ENCODE peak calls at places on chromosomes 6 and 20, in eight cellular contexts. L is dorsolateral prefrontal cortex; H is fibroblast of pulmonary artery; Q is AG04449; R is neural progenitor cell; Z is foreskin fibroblast; E is CD8-positive, alpha-beta memory T cell; B is astrocyte of the cerebellum. O is an unnamed sample.

GRCh38 chr20:41030536-41031242 is 2.1 kb downstream of the TOP1 start:
- DNase-seq in L (no peak), H (peak; percentile 65), Q (no peak), R (no peak), Z (peak; percentile 52), E (no peak), B (no peak), O (no peak)

GRCh38 chr20:2455771-2456497 is 14.7 kb downstream of the SNRPB start:
- DNase-seq in L (no peak), H (no peak), Q (no peak), R (no peak), Z (no peak), E (no peak), B (no peak), O (no peak)

GRCh38 chr20:63357921-63358905 is 2.9 kb downstream of the CHRNA4 start:
- DNase-seq in L (no peak), H (no peak), Q (no peak), R (no peak), Z (no peak), E (no peak), B (no peak), O (no peak)

GRCh38 chr6:166626177-166627038 is 643 bp downstream of the RPS6KA2 start:
- DNase-seq in L (no peak), H (peak; percentile 51), Q (no peak), R (peak; percentile 50), Z (no peak), E (peak; percentile 4), B (no peak), O (no peak)

GRCh38 chr6:51777631-51778030 is 309.8 kb downstream of the PKHD1 start:
- DNase-seq in L (no peak), H (no peak), Q (no peak), R (no peak), Z (no peak), E (no peak), B (no peak), O (no peak)

GRCh38 chr6:56549014-56549413 is 93.7 kb downstream of the DST start:
- DNase-seq in L (no peak), H (peak; percentile 36), Q (no peak), R (peak; percentile 66), Z (no peak), E (no peak), B (no peak), O (no peak)

GRCh38 chr6:2944405-2945068 is 26.8 kb downstream of the SERPINB6 start:
- DNase-seq in L (no peak), H (no peak), Q (no peak), R (no peak), Z (no peak), E (no peak), B (no peak), O (no peak)

GRCh38 chr6:13624871-13625288 is 9.7 kb downstream of the NOL7 start:
- DNase-seq in L (no peak), H (peak; percentile 65), Q (no peak), R (peak; percentile 67), Z (peak; percentile 17), E (no peak), B (no peak), O (no peak)

GRCh38 chr6:132481189-132481588 is 31.7 kb downstream of the STX7 start:
- DNase-seq in L (no peak), H (no peak), Q (no peak), R (no peak), Z (no peak), E (no peak), B (no peak), O (no peak)

GRCh38 chr6:112222111-112222726 is 32.1 kb downstream of the LAMA4 start:
- DNase-seq in L (no peak), H (peak; percentile 60), Q (peak; percentile 82), R (no peak), Z (peak; percentile 85), E (no peak), B (no peak), O (peak; percentile 86)

GRCh38 chr6:64258752-64259151 is 623.1 kb downstream of the PHF3 start:
- DNase-seq in L (no peak), H (no peak), Q (no peak), R (no peak), Z (no peak), E (no peak), B (no peak), O (no peak)

GRCh38 chr6:80319286-80319685 is 212.8 kb downstream of the BCKDHB start:
- DNase-seq in L (no peak), H (peak; percentile 23), Q (no peak), R (no peak), Z (peak; percentile 4), E (no peak), B (no peak), O (no peak)

GRCh38 chr20:14334306-14334930 is 3.0 kb downstream of the FLRT3 start:
- DNase-seq in L (peak; percentile 73), H (peak; percentile 70), Q (no peak), R (peak; percentile 87), Z (peak; percentile 54), E (no peak), B (peak; percentile 55), O (no peak)

GRCh38 chr6:100719883-100720682 is 161.0 kb downstream of the ASCC3 start:
- DNase-seq in L (no peak), H (peak; percentile 69), Q (no peak), R (no peak), Z (peak; percentile 11), E (no peak), B (no peak), O (no peak)

GRCh38 chr6:36715469-36715868 is 17.8 kb downstream of the RAB44 start:
- DNase-seq in L (no peak), H (no peak), Q (no peak), R (no peak), Z (no peak), E (no peak), B (no peak), O (no peak)

GRCh38 chr6:159359581-159360264 is 190.5 kb downstream of the FNDC1 start:
- DNase-seq in L (no peak), H (no peak), Q (no peak), R (no peak), Z (no peak), E (no peak), B (no peak), O (no peak)

GRCh38 chr6:39995633-39996032 is 61.4 kb upstream of the MOCS1 start:
- DNase-seq in L (no peak), H (no peak), Q (no peak), R (no peak), Z (no peak), E (no peak), B (no peak), O (no peak)

DNA sequence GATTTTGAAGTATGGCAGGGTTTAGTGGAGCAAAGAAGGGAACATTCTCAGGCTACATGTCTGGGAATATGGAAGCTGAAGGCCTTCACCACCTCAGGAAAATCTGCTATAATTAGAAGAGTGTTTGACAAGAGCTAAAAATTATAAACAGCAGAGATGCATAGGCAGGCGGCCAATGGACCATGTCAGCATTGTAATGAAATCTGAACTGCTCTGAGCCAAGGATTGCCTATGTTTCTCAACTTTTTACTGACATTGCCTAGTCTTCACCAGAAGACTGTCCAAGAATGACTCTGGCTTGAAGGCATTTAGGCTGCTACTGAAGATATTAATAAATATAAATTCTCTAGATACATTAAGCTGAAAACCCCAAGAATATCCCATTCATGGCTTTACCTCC is 84.1 kb downstream of the C6orf52 start:
- DNase-seq in L (no peak), H (no peak), Q (peak; percentile 34), R (no peak), Z (peak; percentile 18), E (no peak), B (no peak), O (no peak)
- H3K4me3 ChIP-seq in L (no peak overlapping the region), H (no peak overlapping the region), Q (no peak overlapping the region), R (no peak overlapping the region), Z (no peak overlapping the region), E (no peak overlapping the region), B (no peak overlapping the region), O (no peak overlapping the region)

GRCh38 chr6:29725981-29726380 is 2.7 kb downstream of the HLA-F start:
- DNase-seq in L (no peak), H (no peak), Q (no peak), R (no peak), Z (no peak), E (no peak), B (no peak), O (no peak)

GRCh38 chr6:29722773-29723665 is at the start of gene HLA-F:
- DNase-seq in L (peak; percentile 73), H (peak; percentile 82), Q (no peak), R (peak; percentile 75), Z (peak; percentile 59), E (peak; percentile 79), B (peak; percentile 27), O (peak; percentile 60)

GRCh38 chr6:29723666-29724588 is 693 bp downstream of the HLA-F start:
- DNase-seq in L (no peak), H (no peak), Q (no peak), R (peak; percentile 68), Z (no peak), E (peak; percentile 73), B (no peak), O (no peak)

GRCh38 chr6:29724937-29725869 is 2.0 kb downstream of the HLA-F start:
- DNase-seq in L (no peak), H (no peak), Q (no peak), R (no peak), Z (no peak), E (no peak), B (no peak), O (no peak)

GRCh38 chr6:29720863-29721262 is 2.4 kb upstream of the HLA-F start:
- DNase-seq in L (no peak), H (no peak), Q (no peak), R (no peak), Z (no peak), E (no peak), B (no peak), O (no peak)
- H3K4me3 ChIP-seq in L (no peak overlapping the region), H (no peak overlapping the region), Q (no peak overlapping the region), R (no peak overlapping the region), Z (no peak overlapping the region), E (no peak overlapping the region), B (no peak overlapping the region), O (no peak overlapping the region)

GRCh38 chr20:25408170-25408547 is 686 bp downstream of the GINS1 start:
- DNase-seq in L (no peak), H (no peak), Q (no peak), R (no peak), Z (no peak), E (no peak), B (no peak), O (no peak)
- H3K4me3 ChIP-seq in L (peak overlapping the region; percentile 75), H (peak overlapping the region; percentile 86), Q (peak overlapping the region; percentile 76), R (peak overlapping the region; percentile 90), Z (peak overlapping the region; percentile 97), E (peak overlapping the region; percentile 87), B (peak overlapping the region; percentile 84), O (peak overlapping the region; percentile 74)

DNA sequence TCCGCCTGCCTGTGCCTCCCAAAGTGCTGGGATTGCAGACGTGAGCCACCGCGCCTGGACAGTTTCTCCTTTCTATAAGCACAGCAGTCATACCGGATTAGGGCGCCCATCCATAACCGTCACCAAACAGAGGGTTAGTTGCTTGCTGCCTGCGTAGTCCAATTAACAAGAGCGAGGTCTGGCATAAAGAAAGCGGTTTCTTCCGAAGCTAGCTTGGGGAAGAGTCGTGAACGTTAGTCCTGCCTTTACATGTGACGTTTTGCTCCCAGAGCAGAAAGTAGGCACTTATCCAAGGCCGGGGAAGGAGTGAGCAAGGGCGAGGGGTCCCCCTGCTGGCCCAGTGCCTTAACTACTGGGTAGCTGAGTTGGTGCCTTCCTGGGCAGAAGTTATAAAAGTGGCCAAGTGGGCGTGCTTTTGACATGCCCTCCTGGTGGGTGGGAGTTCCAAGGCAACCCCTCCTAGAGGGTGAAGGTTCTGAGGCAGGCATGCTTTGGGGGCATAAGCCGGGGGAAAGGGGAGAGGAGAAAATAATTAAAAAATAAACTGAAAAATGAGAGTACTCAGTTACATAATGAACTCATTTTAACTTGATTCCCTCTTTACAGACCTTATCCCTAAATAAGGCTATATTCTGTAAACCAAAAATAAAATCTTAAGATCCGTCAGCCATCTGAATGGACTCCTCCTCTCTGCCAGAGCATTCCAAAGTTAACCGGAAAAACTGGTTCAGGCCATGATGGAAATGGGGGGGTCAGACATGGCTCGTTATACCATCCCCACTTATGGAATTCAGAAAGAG is 88.0 kb downstream of the FAM217A start:
- DNase-seq in L (peak; percentile 87), H (peak; percentile 95), Q (peak; percentile 50), R (peak; percentile 83), Z (peak; percentile 83), E (peak; percentile 51), B (peak; percentile 83), O (peak; percentile 27)
- H3K4me3 ChIP-seq in L (peak overlapping the region; percentile 60), H (peak overlapping the region; percentile 53), Q (peak overlapping the region; percentile 23), R (no peak overlapping the region), Z (peak overlapping the region; percentile 22), E (no peak overlapping the region), B (peak overlapping the region; percentile 16), O (peak overlapping the region; percentile 9)

O was measured in BJ.